ENCODE peak calls at places on chromosomes 5 and 9, in eight cellular contexts. One of them, this sample, is unnamed.

GRCh38 chr5:36606437-36607113 is at the start of gene SLC1A3:
- DNase-seq in effector memory CD4-positive, alpha-beta T cell: no peak
- DNase-seq in psoas muscle: peak; percentile 34
- DNase-seq in colonic mucosa: peak; percentile 48
- DNase-seq in aorta: peak; percentile 77
- DNase-seq in fibroblast of lung: peak; percentile 85
- DNase-seq in tibial nerve: peak; percentile 59
- DNase-seq in neuronal stem cell: peak; percentile 69
- DNase-seq in this sample: no peak

GRCh38 chr5:68230285-68230684 is 14.7 kb downstream of the PIK3R1 start:
- DNase-seq in aorta: no peak
- DNase-seq in tibial nerve: no peak
- DNase-seq in colonic mucosa: no peak
- DNase-seq in effector memory CD4-positive, alpha-beta T cell: no peak
- DNase-seq in psoas muscle: no peak
- DNase-seq in neuronal stem cell: no peak
- DNase-seq in fibroblast of lung: no peak
- DNase-seq in this sample: no peak

GRCh38 chr5:145588113-145588512 is 247.0 kb downstream of the PRELID2 start:
- DNase-seq in tibial nerve: no peak
- DNase-seq in effector memory CD4-positive, alpha-beta T cell: no peak
- DNase-seq in psoas muscle: no peak
- DNase-seq in neuronal stem cell: no peak
- DNase-seq in colonic mucosa: no peak
- DNase-seq in aorta: no peak
- DNase-seq in fibroblast of lung: no peak
- DNase-seq in this sample: no peak

GRCh38 chr5:32777222-32777621 is 66.1 kb downstream of the NPR3 start:
- DNase-seq in fibroblast of lung: no peak
- DNase-seq in colonic mucosa: no peak
- DNase-seq in neuronal stem cell: no peak
- DNase-seq in psoas muscle: no peak
- DNase-seq in aorta: no peak
- DNase-seq in effector memory CD4-positive, alpha-beta T cell: no peak
- DNase-seq in tibial nerve: no peak
- DNase-seq in this sample: no peak

GRCh38 chr9:129458155-129458661 is 162.7 kb downstream of the C9orf50 start:
- DNase-seq in effector memory CD4-positive, alpha-beta T cell: peak; percentile 65
- DNase-seq in neuronal stem cell: no peak
- DNase-seq in psoas muscle: no peak
- DNase-seq in tibial nerve: no peak
- DNase-seq in aorta: no peak
- DNase-seq in colonic mucosa: no peak
- DNase-seq in fibroblast of lung: no peak
- DNase-seq in this sample: peak; percentile 76

GRCh38 chr9:109258619-109259321 is 62.1 kb downstream of the EPB41L4B start:
- DNase-seq in tibial nerve: no peak
- DNase-seq in effector memory CD4-positive, alpha-beta T cell: no peak
- DNase-seq in psoas muscle: no peak
- DNase-seq in fibroblast of lung: no peak
- DNase-seq in colonic mucosa: no peak
- DNase-seq in aorta: no peak
- DNase-seq in neuronal stem cell: peak; percentile 24
- DNase-seq in this sample: no peak

GRCh38 chr5:124734574-124735168 is 11.8 kb downstream of the ZNF608 start:
- DNase-seq in aorta: no peak
- DNase-seq in colonic mucosa: no peak
- DNase-seq in fibroblast of lung: no peak
- DNase-seq in neuronal stem cell: no peak
- DNase-seq in effector memory CD4-positive, alpha-beta T cell: no peak
- DNase-seq in tibial nerve: no peak
- DNase-seq in psoas muscle: no peak
- DNase-seq in this sample: no peak

GRCh38 chr5:111248571-111248970 is 24.4 kb downstream of the CAMK4 start:
- DNase-seq in effector memory CD4-positive, alpha-beta T cell: no peak
- DNase-seq in psoas muscle: no peak
- DNase-seq in fibroblast of lung: no peak
- DNase-seq in colonic mucosa: no peak
- DNase-seq in aorta: no peak
- DNase-seq in tibial nerve: no peak
- DNase-seq in neuronal stem cell: no peak
- DNase-seq in this sample: no peak

GRCh38 chr5:125348221-125348692 is 601.8 kb upstream of the ZNF608 start:
- DNase-seq in neuronal stem cell: peak; percentile 15
- DNase-seq in aorta: peak; percentile 52
- DNase-seq in tibial nerve: peak; percentile 27
- DNase-seq in psoas muscle: peak; percentile 33
- DNase-seq in fibroblast of lung: peak; percentile 33
- DNase-seq in effector memory CD4-positive, alpha-beta T cell: no peak
- DNase-seq in colonic mucosa: no peak
- DNase-seq in this sample: no peak

GRCh38 chr5:104298518-104298917 is 735.9 kb upstream of the NUDT12 start:
- DNase-seq in neuronal stem cell: no peak
- DNase-seq in fibroblast of lung: no peak
- DNase-seq in colonic mucosa: no peak
- DNase-seq in tibial nerve: no peak
- DNase-seq in aorta: no peak
- DNase-seq in effector memory CD4-positive, alpha-beta T cell: no peak
- DNase-seq in psoas muscle: no peak
- DNase-seq in this sample: no peak

DNA sequence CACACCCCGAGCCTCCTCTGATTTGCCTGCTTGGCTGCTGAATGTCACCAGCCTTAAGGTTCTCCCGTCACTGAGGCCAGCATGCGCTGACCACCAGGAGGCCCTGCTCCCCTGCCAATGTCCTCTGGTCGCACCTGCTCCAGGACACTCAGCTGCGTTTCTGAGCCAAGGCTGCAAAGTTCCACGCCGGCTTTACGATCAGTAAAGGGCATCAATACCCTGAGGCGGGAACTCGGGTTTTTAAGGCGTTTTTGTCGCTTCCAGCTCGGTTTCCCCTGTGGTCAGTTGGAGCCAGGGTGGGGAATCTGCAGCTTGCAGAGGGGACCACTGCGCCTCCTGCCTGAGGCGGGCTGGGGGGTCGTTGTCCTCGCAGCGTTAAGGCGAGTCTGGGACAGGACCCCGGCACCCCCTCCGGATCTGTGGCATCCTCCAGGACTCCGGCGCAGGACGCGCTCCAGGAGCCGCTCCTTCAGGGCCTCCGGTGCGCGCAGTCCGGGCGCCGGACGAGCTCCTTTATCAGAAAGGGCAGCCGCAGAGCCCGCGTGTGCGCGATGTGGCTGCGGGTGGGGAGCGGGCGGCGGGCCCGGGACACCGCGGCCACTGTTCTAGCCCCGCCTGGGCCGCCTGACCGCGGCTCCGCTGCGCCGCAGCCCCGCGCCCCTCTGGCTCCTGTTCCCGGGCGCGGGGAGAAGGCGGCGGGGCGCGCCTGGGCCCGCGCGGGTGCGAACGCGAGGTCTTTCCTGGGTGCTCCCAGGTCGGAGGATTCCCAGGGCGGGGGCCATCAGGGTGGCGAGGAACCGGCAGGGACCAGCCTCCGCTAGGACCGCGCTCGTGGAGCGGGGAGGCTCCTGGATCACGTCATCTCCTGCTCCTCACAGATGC is 24.2 kb upstream of the FLT4 start:
- DNase-seq in neuronal stem cell: peak; percentile 14
- DNase-seq in colonic mucosa: no peak
- DNase-seq in aorta: no peak
- DNase-seq in tibial nerve: no peak
- DNase-seq in effector memory CD4-positive, alpha-beta T cell: no peak
- DNase-seq in psoas muscle: no peak
- DNase-seq in fibroblast of lung: no peak
- DNase-seq in this sample: no peak
- H3K27me3 ChIP-seq in neuronal stem cell: peaks cover 59% of the 10 kb centered on the region
- H3K27me3 ChIP-seq in colonic mucosa: peaks cover 15% of the 10 kb centered on the region
- H3K27me3 ChIP-seq in aorta: no peaks in the 10 kb centered on the region
- H3K27me3 ChIP-seq in tibial nerve: peaks cover 43% of the 10 kb centered on the region
- H3K27me3 ChIP-seq in effector memory CD4-positive, alpha-beta T cell: peaks cover 7% of the 10 kb centered on the region
- H3K27me3 ChIP-seq in psoas muscle: peaks cover 4% of the 10 kb centered on the region
- H3K27me3 ChIP-seq in fibroblast of lung: peaks cover 4% of the 10 kb centered on the region
- H3K27me3 ChIP-seq in this sample: no peaks in the 10 kb centered on the region

DNA sequence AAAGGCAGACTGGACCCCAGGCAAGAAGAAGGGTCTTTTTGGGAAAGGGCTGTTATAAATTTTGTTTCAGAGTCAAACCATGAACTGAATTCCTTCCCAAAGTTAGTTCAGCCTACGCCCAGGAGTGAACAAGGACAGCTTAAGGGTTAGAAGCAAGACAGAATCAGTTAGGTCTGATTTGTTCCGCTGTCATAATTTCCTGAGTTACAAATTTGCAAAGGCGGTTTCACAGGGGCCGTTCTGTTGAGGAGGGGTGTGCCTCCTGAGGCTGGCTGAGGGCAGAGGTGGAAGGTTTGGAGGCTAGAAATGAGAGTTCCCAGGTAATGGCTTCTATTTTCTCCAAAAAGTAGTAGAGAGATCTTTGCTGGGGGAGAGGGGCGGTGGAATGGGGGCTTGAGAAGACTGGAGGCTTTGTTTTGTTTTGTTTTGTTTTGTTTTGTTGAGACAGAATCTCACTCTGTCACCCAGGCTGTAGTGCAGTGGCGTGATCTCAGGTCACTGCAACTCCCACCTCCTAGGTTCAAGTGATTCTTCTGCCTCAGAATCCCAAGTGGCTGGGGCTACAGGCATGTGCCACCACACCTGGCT is 4.1 kb upstream of the CERCAM start:
- DNase-seq in aorta: no peak
- DNase-seq in effector memory CD4-positive, alpha-beta T cell: no peak
- DNase-seq in neuronal stem cell: no peak
- DNase-seq in psoas muscle: no peak
- DNase-seq in tibial nerve: no peak
- DNase-seq in fibroblast of lung: no peak
- DNase-seq in colonic mucosa: no peak
- DNase-seq in this sample: no peak
- H3K4me1 ChIP-seq in aorta: no peaks in the 10 kb centered on the region
- H3K4me1 ChIP-seq in effector memory CD4-positive, alpha-beta T cell: peaks cover 21% of the 10 kb centered on the region
- H3K4me1 ChIP-seq in neuronal stem cell: peaks cover 9% of the 10 kb centered on the region
- H3K4me1 ChIP-seq in psoas muscle: peaks cover 12% of the 10 kb centered on the region
- H3K4me1 ChIP-seq in tibial nerve: peaks cover 21% of the 10 kb centered on the region
- H3K4me1 ChIP-seq in fibroblast of lung: peaks cover 7% of the 10 kb centered on the region
- H3K4me1 ChIP-seq in colonic mucosa: peaks cover 8% of the 10 kb centered on the region
- H3K4me1 ChIP-seq in this sample: peaks cover 14% of the 10 kb centered on the region

DNA sequence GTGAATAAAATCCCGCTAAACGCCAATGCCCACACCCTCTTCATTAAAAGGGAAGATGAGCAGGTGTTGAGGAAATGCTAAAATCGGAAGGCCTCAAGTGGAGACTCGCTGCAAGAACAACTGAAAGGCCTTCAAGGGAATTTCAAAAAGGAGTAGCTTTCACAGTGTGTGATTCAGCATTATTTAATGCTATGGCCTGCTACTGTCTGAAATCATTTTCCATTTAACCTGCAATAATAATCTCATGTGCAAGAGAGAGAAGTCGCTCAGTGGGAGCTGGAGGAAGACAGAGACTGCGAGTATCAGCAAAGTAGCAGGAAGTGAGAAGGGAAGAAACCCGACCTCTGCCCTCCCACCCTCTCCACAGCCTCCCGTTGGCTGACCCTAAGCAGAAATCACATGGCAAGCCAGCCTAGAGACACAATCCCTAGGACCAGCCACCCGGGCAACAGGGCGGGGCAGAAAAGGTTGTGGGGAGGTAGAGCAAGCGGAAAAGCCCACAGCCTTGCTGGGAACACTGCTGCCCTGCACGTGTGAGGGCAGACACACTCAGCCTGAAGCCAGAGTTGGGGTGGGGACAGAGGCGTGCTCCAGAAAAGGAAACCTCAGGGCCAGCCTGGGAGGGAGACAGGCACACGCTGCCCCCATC is 39.9 kb upstream of the CTSL start:
- DNase-seq in effector memory CD4-positive, alpha-beta T cell: no peak
- DNase-seq in aorta: no peak
- DNase-seq in colonic mucosa: no peak
- DNase-seq in tibial nerve: no peak
- DNase-seq in neuronal stem cell: no peak
- DNase-seq in psoas muscle: peak; percentile 33
- DNase-seq in fibroblast of lung: peak; percentile 23
- DNase-seq in this sample: no peak
- H3K4me3 ChIP-seq in effector memory CD4-positive, alpha-beta T cell: no peak overlapping the region
- H3K4me3 ChIP-seq in aorta: no peak overlapping the region
- H3K4me3 ChIP-seq in colonic mucosa: no peak overlapping the region
- H3K4me3 ChIP-seq in tibial nerve: no peak overlapping the region
- H3K4me3 ChIP-seq in neuronal stem cell: no peak overlapping the region
- H3K4me3 ChIP-seq in psoas muscle: no peak overlapping the region
- H3K4me3 ChIP-seq in fibroblast of lung: no peak overlapping the region
- H3K4me3 ChIP-seq in this sample: no peak overlapping the region

DNA sequence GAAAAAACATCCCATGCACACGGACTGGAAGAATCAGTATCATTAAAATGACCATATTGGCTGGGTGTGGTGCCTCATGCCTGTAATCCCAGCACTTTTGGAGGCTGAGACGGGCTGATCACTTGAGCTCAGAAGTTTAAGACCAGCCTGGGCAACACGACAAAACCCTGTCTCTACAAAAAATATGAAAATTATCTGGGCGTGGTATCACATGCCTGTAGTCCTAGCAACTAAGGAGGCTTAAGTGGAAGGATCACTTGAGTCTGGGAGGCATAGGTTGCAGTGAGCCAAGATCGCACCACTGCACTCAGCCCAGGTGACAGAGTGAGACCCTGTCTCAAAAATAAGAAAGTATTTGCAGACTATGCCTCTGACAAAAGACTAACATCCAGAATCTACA is 68.4 kb downstream of the TTC39B start:
- DNase-seq in tibial nerve: no peak
- DNase-seq in effector memory CD4-positive, alpha-beta T cell: no peak
- DNase-seq in aorta: no peak
- DNase-seq in fibroblast of lung: no peak
- DNase-seq in colonic mucosa: no peak
- DNase-seq in neuronal stem cell: no peak
- DNase-seq in psoas muscle: no peak
- DNase-seq in this sample: no peak
- H3K27me3 ChIP-seq in tibial nerve: no peaks in the 10 kb centered on the region
- H3K27me3 ChIP-seq in effector memory CD4-positive, alpha-beta T cell: no peaks in the 10 kb centered on the region
- H3K27me3 ChIP-seq in aorta: no peaks in the 10 kb centered on the region
- H3K27me3 ChIP-seq in fibroblast of lung: no peaks in the 10 kb centered on the region
- H3K27me3 ChIP-seq in colonic mucosa: no peaks in the 10 kb centered on the region
- H3K27me3 ChIP-seq in neuronal stem cell: no peaks in the 10 kb centered on the region
- H3K27me3 ChIP-seq in psoas muscle: no peaks in the 10 kb centered on the region
- H3K27me3 ChIP-seq in this sample: no peaks in the 10 kb centered on the region